ENCODE peak calls at places on chromosomes 6 and 20, in seven cellular contexts. A is fibroblast of lung, E is lung, T is Kasumi-1, K is GM04504, I is ovary, D is NCI-H1092. H is an unnamed sample.

GRCh38 chr20:3781153-3781910 is at the start of gene SPEF1:
- DNase-seq in E (peak), A (peak), T (peak), I (peak), D (peak), K (peak), H (peak)

GRCh38 chr20:2364014-2364413 is 16.7 kb upstream of the TGM6 start:
- DNase-seq in T (no peak), E (no peak), K (no peak), D (no peak), A (no peak), I (no peak), H (no peak)

GRCh38 chr6:33958863-33959651 is 155.3 kb upstream of the MLN start:
- DNase-seq in A (no peak), E (no peak), D (no peak), I (no peak), T (no peak), K (no peak), H (no peak)

GRCh38 chr20:44810391-44811149 is at the start of gene RIMS4:
- DNase-seq in D (peak), E (no peak), I (no peak), K (no peak), T (no peak), A (no peak), H (peak)

GRCh38 chr6:22334778-22335177 is 37.9 kb upstream of the PRL start:
- DNase-seq in A (no peak), D (no peak), E (no peak), K (no peak), I (no peak), T (no peak), H (no peak)

GRCh38 chr6:48835421-48835958 is 627.6 kb downstream of the MMUT start:
- DNase-seq in D (no peak), I (no peak), K (no peak), A (peak), E (no peak), T (peak), H (no peak)

GRCh38 chr6:23180504-23181293 is 611.3 kb downstream of the HDGFL1 start:
- DNase-seq in E (peak), T (peak), A (peak), K (peak), I (peak), D (peak), H (no peak)

GRCh38 chr6:44189257-44189656 is 27.5 kb upstream of the MYMX start:
- DNase-seq in E (no peak), I (no peak), K (no peak), T (no peak), D (no peak), A (no peak), H (no peak)

GRCh38 chr6:30654798-30655742 is 8.1 kb downstream of the C6orf136 start:
- DNase-seq in T (no peak), I (no peak), E (no peak), D (no peak), K (no peak), A (no peak), H (no peak)

GRCh38 chr20:53262294-53262840 is 290.2 kb downstream of the TSHZ2 start:
- DNase-seq in K (no peak), D (no peak), A (no peak), T (no peak), E (no peak), I (no peak), H (no peak)

GRCh38 chr20:62588458-62589149 is 53.7 kb upstream of the SLCO4A1 start:
- DNase-seq in D (no peak), A (no peak), E (no peak), T (no peak), K (peak), I (no peak), H (no peak)

GRCh38 chr20:60087563-60088105 is 129.4 kb downstream of the CDH26 start:
- DNase-seq in T (no peak), D (no peak), I (no peak), E (no peak), A (peak), K (no peak), H (no peak)

GRCh38 chr6:168188310-168188973 is 109.4 kb upstream of the FRMD1 start:
- DNase-seq in I (no peak), E (no peak), D (no peak), K (no peak), A (no peak), T (no peak), H (no peak)

GRCh38 chr20:57688864-57689263 is 21.0 kb downstream of the PMEPA1 start:
- DNase-seq in I (no peak), K (no peak), E (no peak), D (peak), T (no peak), A (no peak), H (no peak)

GRCh38 chr20:36744764-36745191 is 1.1 kb downstream of the NDRG3 start:
- DNase-seq in T (no peak), I (no peak), D (no peak), E (no peak), K (no peak), A (no peak), H (no peak)

GRCh38 chr6:108359901-108360882 is 65.3 kb downstream of the AFG1L start:
- DNase-seq in K (no peak), A (no peak), D (no peak), I (no peak), E (no peak), T (peak), H (no peak)

GRCh38 chr6:44135173-44135748 is 7.9 kb downstream of the TMEM63B start:
- DNase-seq in D (no peak), I (no peak), K (no peak), T (no peak), A (no peak), E (no peak), H (no peak)

GRCh38 chr6:43335469-43335868 is 26.8 kb upstream of the CRIP3 start:
- DNase-seq in E (no peak), I (no peak), A (no peak), T (no peak), K (no peak), D (peak), H (no peak)

GRCh38 chr20:51800769-51801219 is 1.5 kb downstream of the SALL4 start:
- DNase-seq in K (no peak), E (no peak), T (no peak), A (peak), I (no peak), D (no peak), H (peak)

GRCh38 chr6:111256646-111257045 is 169.3 kb downstream of the SLC16A10 start:
- DNase-seq in E (no peak), D (no peak), T (peak), A (peak), I (no peak), K (no peak), H (no peak)

GRCh38 chr6:44074383-44075136 is 52.7 kb downstream of the MRPL14 start:
- DNase-seq in D (no peak), E (peak), I (peak), T (no peak), A (peak), K (no peak), H (no peak)

GRCh38 chr20:2137552-2138201 is 36.0 kb downstream of the STK35 start:
- DNase-seq in T (no peak), D (no peak), I (no peak), E (no peak), A (peak), K (peak), H (no peak)

GRCh38 chr6:151098166-151098565 is 141.6 kb upstream of the AKAP12 start:
- DNase-seq in I (no peak), D (no peak), K (no peak), E (no peak), A (no peak), T (no peak), H (no peak)

GRCh38 chr6:18595774-18596528 is 208.8 kb downstream of the RNF144B start:
- DNase-seq in I (peak), A (peak), E (peak), D (peak), K (peak), T (peak), H (peak)

GRCh38 chr6:169654590-169655391 is 47.0 kb downstream of the WDR27 start:
- DNase-seq in D (peak), K (peak), A (peak), T (no peak), E (peak), I (peak), H (peak)

GRCh38 chr6:7617954-7618764 is 28.2 kb downstream of the SNRNP48 start:
- DNase-seq in A (peak), E (peak), D (no peak), I (no peak), T (peak), K (peak), H (no peak)

GRCh38 chr6:117676577-117677218 is 1.4 kb downstream of the NUS1 start:
- DNase-seq in T (no peak), I (no peak), D (no peak), K (no peak), E (no peak), A (no peak), H (no peak)

GRCh38 chr6:98844244-98845161 is 10.1 kb downstream of the POU3F2 start:
- DNase-seq in D (no peak), K (no peak), T (no peak), I (no peak), E (no peak), A (no peak), H (no peak)

GRCh38 chr20:33820362-33820761 is 9.2 kb downstream of the CHMP4B start:
- DNase-seq in I (no peak), A (no peak), E (no peak), K (no peak), T (no peak), D (no peak), H (no peak)

GRCh38 chr6:137738197-137738596 is 128.9 kb upstream of the TNFAIP3 start:
- DNase-seq in A (peak), E (no peak), D (no peak), I (no peak), T (no peak), K (peak), H (no peak)

GRCh38 chr6:62045502-62045901 is 240.5 kb downstream of the KHDRBS2 start:
- DNase-seq in D (no peak), E (no peak), A (no peak), T (no peak), K (no peak), I (no peak), H (no peak)

GRCh38 chr20:15742076-15742475 is 831.2 kb downstream of the KIF16B start:
- DNase-seq in I (no peak), E (no peak), A (no peak), D (no peak), T (no peak), K (no peak), H (no peak)

GRCh38 chr6:165704001-165704748 is 41.1 kb upstream of the PDE10A start:
- DNase-seq in D (peak), T (no peak), A (peak), I (no peak), E (no peak), K (no peak), H (no peak)

GRCh38 chr6:111844921-111845320 is 28.3 kb downstream of the FYN start:
- DNase-seq in A (no peak), E (no peak), D (no peak), I (no peak), K (no peak), T (no peak), H (no peak)

GRCh38 chr20:4069741-4070140 is 54.4 kb upstream of the RNF24 start:
- DNase-seq in D (no peak), T (no peak), K (no peak), I (no peak), E (no peak), A (peak), H (no peak)

H was measured in NCI-H510A.